ENCODE peak calls at places on chromosomes 1 and 21, in seven cellular contexts. One of them, this sample, is unnamed.

GRCh38 chr1:80982831-80983230 is 817.9 kb upstream of the ADGRL2 start:
- DNase-seq in ovary: no peak
- DNase-seq in HFFc6: no peak
- DNase-seq in transverse colon: no peak
- DNase-seq in uterus: no peak
- DNase-seq in PC-9: no peak
- DNase-seq in GM12864: no peak
- DNase-seq in this sample: no peak

GRCh38 chr1:150256549-150257341 is 829 bp upstream of the CA14 start:
- DNase-seq in ovary: no peak
- DNase-seq in HFFc6: no peak
- DNase-seq in transverse colon: no peak
- DNase-seq in uterus: no peak
- DNase-seq in PC-9: no peak
- DNase-seq in GM12864: no peak
- DNase-seq in this sample: peak

GRCh38 chr1:215081566-215082531 is 688 bp upstream of the KCNK2 start:
- DNase-seq in ovary: no peak
- DNase-seq in HFFc6: no peak
- DNase-seq in transverse colon: no peak
- DNase-seq in uterus: no peak
- DNase-seq in PC-9: no peak
- DNase-seq in GM12864: no peak
- DNase-seq in this sample: no peak

GRCh38 chr21:21439761-21440160 is 441.6 kb downstream of the NCAM2 start:
- DNase-seq in ovary: no peak
- DNase-seq in HFFc6: peak
- DNase-seq in transverse colon: no peak
- DNase-seq in uterus: no peak
- DNase-seq in PC-9: no peak
- DNase-seq in GM12864: no peak
- DNase-seq in this sample: no peak

GRCh38 chr1:156945881-156946661 is 25.6 kb downstream of the LRRC71 start:
- DNase-seq in ovary: no peak
- DNase-seq in HFFc6: no peak
- DNase-seq in transverse colon: peak
- DNase-seq in uterus: no peak
- DNase-seq in PC-9: peak
- DNase-seq in GM12864: no peak
- DNase-seq in this sample: no peak

GRCh38 chr1:5692649-5693048 is 299.6 kb downstream of the NPHP4 start:
- DNase-seq in ovary: no peak
- DNase-seq in HFFc6: no peak
- DNase-seq in transverse colon: peak
- DNase-seq in uterus: no peak
- DNase-seq in PC-9: no peak
- DNase-seq in GM12864: no peak
- DNase-seq in this sample: peak

GRCh38 chr1:246187834-246188372 is 319.2 kb downstream of the SMYD3 start:
- DNase-seq in ovary: no peak
- DNase-seq in HFFc6: no peak
- DNase-seq in transverse colon: no peak
- DNase-seq in uterus: no peak
- DNase-seq in PC-9: no peak
- DNase-seq in GM12864: no peak
- DNase-seq in this sample: no peak

GRCh38 chr21:22399717-22400520 is 1401.7 kb downstream of the NCAM2 start:
- DNase-seq in ovary: no peak
- DNase-seq in HFFc6: no peak
- DNase-seq in transverse colon: no peak
- DNase-seq in uterus: no peak
- DNase-seq in PC-9: no peak
- DNase-seq in GM12864: no peak
- DNase-seq in this sample: no peak

GRCh38 chr21:46459356-46460112 is 843 bp downstream of the DIP2A start:
- DNase-seq in ovary: peak
- DNase-seq in HFFc6: peak
- DNase-seq in transverse colon: peak
- DNase-seq in uterus: peak
- DNase-seq in PC-9: no peak
- DNase-seq in GM12864: no peak
- DNase-seq in this sample: peak

GRCh38 chr1:208731976-208732821 is 488.0 kb upstream of the PLXNA2 start:
- DNase-seq in ovary: no peak
- DNase-seq in HFFc6: no peak
- DNase-seq in transverse colon: no peak
- DNase-seq in uterus: no peak
- DNase-seq in PC-9: no peak
- DNase-seq in GM12864: peak
- DNase-seq in this sample: peak

GRCh38 chr1:6822530-6823359 is 37.5 kb downstream of the CAMTA1 start:
- DNase-seq in ovary: no peak
- DNase-seq in HFFc6: no peak
- DNase-seq in transverse colon: peak
- DNase-seq in uterus: no peak
- DNase-seq in PC-9: no peak
- DNase-seq in GM12864: peak
- DNase-seq in this sample: no peak

GRCh38 chr1:21045351-21045750 is 131.3 kb downstream of the EIF4G3 start:
- DNase-seq in ovary: no peak
- DNase-seq in HFFc6: no peak
- DNase-seq in transverse colon: no peak
- DNase-seq in uterus: no peak
- DNase-seq in PC-9: no peak
- DNase-seq in GM12864: no peak
- DNase-seq in this sample: no peak

GRCh38 chr1:29631361-29631760 is 395.0 kb downstream of the PTPRU start:
- DNase-seq in ovary: no peak
- DNase-seq in HFFc6: no peak
- DNase-seq in transverse colon: no peak
- DNase-seq in uterus: no peak
- DNase-seq in PC-9: no peak
- DNase-seq in GM12864: no peak
- DNase-seq in this sample: no peak

GRCh38 chr1:112614460-112615065 is 4.4 kb downstream of the ST7L start:
- DNase-seq in ovary: no peak
- DNase-seq in HFFc6: peak
- DNase-seq in transverse colon: no peak
- DNase-seq in uterus: no peak
- DNase-seq in PC-9: no peak
- DNase-seq in GM12864: no peak
- DNase-seq in this sample: peak

GRCh38 chr1:155050560-155051341 is at the start of gene ADAM15:
- DNase-seq in ovary: peak
- DNase-seq in HFFc6: peak
- DNase-seq in transverse colon: peak
- DNase-seq in uterus: peak
- DNase-seq in PC-9: peak
- DNase-seq in GM12864: no peak
- DNase-seq in this sample: peak

GRCh38 chr1:22420456-22421053 is 31.1 kb upstream of the ZBTB40 start:
- DNase-seq in ovary: peak
- DNase-seq in HFFc6: peak
- DNase-seq in transverse colon: peak
- DNase-seq in uterus: peak
- DNase-seq in PC-9: peak
- DNase-seq in GM12864: no peak
- DNase-seq in this sample: peak

GRCh38 chr1:167601442-167602380 is 28.3 kb upstream of the RCSD1 start:
- DNase-seq in ovary: no peak
- DNase-seq in HFFc6: no peak
- DNase-seq in transverse colon: peak
- DNase-seq in uterus: peak
- DNase-seq in PC-9: peak
- DNase-seq in GM12864: no peak
- DNase-seq in this sample: no peak

GRCh38 chr1:203048555-203049051 is 22.3 kb downstream of the PPFIA4 start:
- DNase-seq in ovary: no peak
- DNase-seq in HFFc6: no peak
- DNase-seq in transverse colon: no peak
- DNase-seq in uterus: no peak
- DNase-seq in PC-9: no peak
- DNase-seq in GM12864: no peak
- DNase-seq in this sample: no peak

GRCh38 chr1:168621356-168621755 is 45.0 kb downstream of the XCL1 start:
- DNase-seq in ovary: no peak
- DNase-seq in HFFc6: peak
- DNase-seq in transverse colon: no peak
- DNase-seq in uterus: no peak
- DNase-seq in PC-9: no peak
- DNase-seq in GM12864: no peak
- DNase-seq in this sample: no peak

GRCh38 chr1:64514197-64514765 is 44.4 kb downstream of the CACHD1 start:
- DNase-seq in ovary: no peak
- DNase-seq in HFFc6: peak
- DNase-seq in transverse colon: no peak
- DNase-seq in uterus: no peak
- DNase-seq in PC-9: no peak
- DNase-seq in GM12864: no peak
- DNase-seq in this sample: no peak

GRCh38 chr1:9909222-9910046 is 635 bp downstream of the CTNNBIP1 start:
- DNase-seq in ovary: peak
- DNase-seq in HFFc6: no peak
- DNase-seq in transverse colon: peak
- DNase-seq in uterus: peak
- DNase-seq in PC-9: no peak
- DNase-seq in GM12864: no peak
- DNase-seq in this sample: no peak

GRCh38 chr1:163361123-163361934 is 39.6 kb downstream of the NUF2 start:
- DNase-seq in ovary: no peak
- DNase-seq in HFFc6: no peak
- DNase-seq in transverse colon: no peak
- DNase-seq in uterus: no peak
- DNase-seq in PC-9: peak
- DNase-seq in GM12864: no peak
- DNase-seq in this sample: peak

GRCh38 chr1:229106526-229107105 is 164.3 kb upstream of the RAB4A start:
- DNase-seq in ovary: no peak
- DNase-seq in HFFc6: no peak
- DNase-seq in transverse colon: no peak
- DNase-seq in uterus: no peak
- DNase-seq in PC-9: no peak
- DNase-seq in GM12864: no peak
- DNase-seq in this sample: no peak

GRCh38 chr1:172351347-172351746 is 69.1 kb upstream of the C1orf105 start:
- DNase-seq in ovary: no peak
- DNase-seq in HFFc6: peak
- DNase-seq in transverse colon: no peak
- DNase-seq in uterus: no peak
- DNase-seq in PC-9: no peak
- DNase-seq in GM12864: no peak
- DNase-seq in this sample: no peak

GRCh38 chr1:36306210-36306901 is at the start of gene SH3D21:
- DNase-seq in ovary: peak
- DNase-seq in HFFc6: peak
- DNase-seq in transverse colon: peak
- DNase-seq in uterus: peak
- DNase-seq in PC-9: peak
- DNase-seq in GM12864: no peak
- DNase-seq in this sample: peak

GRCh38 chr1:119308130-119308529 is 60.5 kb upstream of the HAO2 start:
- DNase-seq in ovary: no peak
- DNase-seq in HFFc6: no peak
- DNase-seq in transverse colon: no peak
- DNase-seq in uterus: no peak
- DNase-seq in PC-9: no peak
- DNase-seq in GM12864: no peak
- DNase-seq in this sample: no peak

GRCh38 chr1:16015960-16016901 is 1.6 kb downstream of the HSPB7 start:
- DNase-seq in ovary: peak
- DNase-seq in HFFc6: no peak
- DNase-seq in transverse colon: peak
- DNase-seq in uterus: peak
- DNase-seq in PC-9: no peak
- DNase-seq in GM12864: no peak
- DNase-seq in this sample: no peak

GRCh38 chr1:42893064-42893463 is 46.7 kb downstream of the ZNF691 start:
- DNase-seq in ovary: no peak
- DNase-seq in HFFc6: no peak
- DNase-seq in transverse colon: no peak
- DNase-seq in uterus: no peak
- DNase-seq in PC-9: no peak
- DNase-seq in GM12864: no peak
- DNase-seq in this sample: no peak
- TF ChIP-seq CTCF in ovary: no peak
- TF ChIP-seq CTCF in HFFc6: no peak
- TF ChIP-seq CTCF in transverse colon: no peak
- TF ChIP-seq CTCF in uterus: no peak
- TF ChIP-seq CTCF in PC-9: no peak
- TF ChIP-seq CTCF in GM12864: no peak
- TF ChIP-seq CTCF in this sample: no peak

DNA sequence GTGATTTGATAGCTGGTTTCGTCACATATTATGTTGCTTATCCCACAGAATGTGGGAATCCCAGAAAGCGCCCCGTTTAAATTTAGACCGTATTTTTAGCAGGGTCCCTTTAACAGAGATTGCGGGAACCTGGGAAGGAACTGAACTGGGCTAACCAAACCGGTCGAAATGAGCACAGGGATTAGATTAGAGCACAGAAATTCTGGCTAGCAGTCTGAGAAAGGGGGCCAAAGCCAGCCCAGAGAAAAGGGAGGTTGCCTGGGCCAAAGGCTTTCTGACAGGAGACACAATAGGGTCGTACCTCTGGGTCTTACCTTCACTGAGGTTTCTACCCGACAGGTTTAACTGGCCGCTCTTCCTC is 323 bp downstream of the LRRC40 start:
- DNase-seq in ovary: no peak
- DNase-seq in HFFc6: no peak
- DNase-seq in transverse colon: no peak
- DNase-seq in uterus: no peak
- DNase-seq in PC-9: no peak
- DNase-seq in GM12864: no peak
- DNase-seq in this sample: no peak
- TF ChIP-seq CTCF in ovary: no peak
- TF ChIP-seq CTCF in HFFc6: no peak
- TF ChIP-seq CTCF in transverse colon: no peak
- TF ChIP-seq CTCF in uterus: no peak
- TF ChIP-seq CTCF in PC-9: no peak
- TF ChIP-seq CTCF in GM12864: no peak
- TF ChIP-seq CTCF in this sample: no peak

DNA sequence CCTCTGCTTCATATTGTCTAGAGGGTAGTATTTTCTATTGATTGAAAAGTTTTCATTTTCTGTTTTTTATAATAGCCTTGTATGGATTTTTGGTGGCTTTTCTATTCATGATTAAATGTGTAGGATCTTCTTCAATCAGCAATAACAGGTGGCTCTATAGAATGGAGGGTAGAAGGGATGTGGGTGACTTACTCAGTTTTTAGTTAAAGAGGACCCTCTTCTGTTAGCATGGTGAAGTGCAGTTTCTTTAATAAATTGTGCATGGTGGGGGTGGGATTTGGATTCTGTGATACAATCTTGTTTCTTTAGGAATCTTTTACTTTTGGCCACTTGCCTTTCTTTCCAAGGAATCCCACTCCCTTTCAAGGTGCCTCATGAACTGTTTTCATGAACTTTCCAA is 64.7 kb downstream of the SLC35A3 start:
- DNase-seq in ovary: no peak
- DNase-seq in HFFc6: no peak
- DNase-seq in transverse colon: no peak
- DNase-seq in uterus: no peak
- DNase-seq in PC-9: no peak
- DNase-seq in GM12864: no peak
- DNase-seq in this sample: no peak
- TF ChIP-seq CTCF in ovary: no peak
- TF ChIP-seq CTCF in HFFc6: peak
- TF ChIP-seq CTCF in transverse colon: no peak
- TF ChIP-seq CTCF in uterus: no peak
- TF ChIP-seq CTCF in PC-9: peak
- TF ChIP-seq CTCF in GM12864: peak
- TF ChIP-seq CTCF in this sample: peak

GRCh38 chr1:159421821-159422220 is 10.2 kb upstream of the OR10J4 start:
- DNase-seq in ovary: no peak
- DNase-seq in HFFc6: no peak
- DNase-seq in transverse colon: no peak
- DNase-seq in uterus: no peak
- DNase-seq in PC-9: no peak
- DNase-seq in GM12864: no peak
- DNase-seq in this sample: peak
- TF ChIP-seq CTCF in ovary: no peak
- TF ChIP-seq CTCF in HFFc6: peak
- TF ChIP-seq CTCF in transverse colon: no peak
- TF ChIP-seq CTCF in uterus: no peak
- TF ChIP-seq CTCF in PC-9: peak
- TF ChIP-seq CTCF in GM12864: peak
- TF ChIP-seq CTCF in this sample: peak

This sample was measured in WERI-Rb-1.